ENCODE peak calls at places on chromosomes 13 and 19, in eight cellular contexts. O is PC-9, T is cardiac muscle cell, F is endodermal cell, Y is tibial artery, P is H1, B is IMR-90, I is Peyer's patch. A is an unnamed sample. For H3K36me3 and H3K4me1, the result is how much of the 10 kb centered on the place peaks cover.

GRCh38 chr13:98653471-98653985 is 76.6 kb upstream of the STK24 start:
- DNase-seq in B (peak), O (peak), P (peak), F (peak), I (peak), Y (peak), T (peak), A (peak)

GRCh38 chr19:33684550-33685303 is 63.0 kb downstream of the CHST8 start:
- DNase-seq in F (no peak), I (no peak), T (no peak), Y (no peak), P (no peak), O (no peak), B (no peak), A (no peak)

GRCh38 chr13:80276371-80277289 is 64.3 kb downstream of the SPRY2 start:
- DNase-seq in P (no peak), O (peak), B (peak), Y (no peak), F (no peak), T (no peak), I (no peak), A (no peak)

GRCh38 chr13:99281811-99282263 is 23.7 kb upstream of the GPR18 start:
- DNase-seq in O (no peak), B (no peak), F (no peak), I (peak), T (no peak), P (no peak), Y (peak), A (no peak)

GRCh38 chr13:97179501-97179900 is 42.6 kb upstream of the MBNL2 start:
- DNase-seq in B (no peak), I (no peak), F (no peak), Y (no peak), P (no peak), O (peak), T (no peak), A (peak)

GRCh38 chr19:50573741-50574461 is 5.7 kb upstream of the LRRC4B start:
- DNase-seq in F (no peak), T (no peak), I (no peak), P (no peak), O (no peak), Y (no peak), B (no peak), A (no peak)

GRCh38 chr19:9461938-9462337 is 26.6 kb upstream of the ZNF266 start:
- DNase-seq in B (no peak), F (no peak), Y (no peak), T (no peak), O (no peak), I (no peak), P (no peak), A (no peak)

GRCh38 chr13:113044431-113045114 is 61.0 kb upstream of the F7 start:
- DNase-seq in B (no peak), I (no peak), O (no peak), T (no peak), Y (no peak), F (no peak), P (no peak), A (no peak)

GRCh38 chr13:27721681-27722080 is 70.6 kb upstream of the GSX1 start:
- DNase-seq in B (no peak), T (no peak), P (no peak), F (no peak), I (no peak), Y (no peak), O (no peak), A (no peak)

GRCh38 chr19:1856698-1857603 is 6.4 kb downstream of the KLF16 start:
- DNase-seq in T (peak), O (peak), F (peak), Y (peak), P (peak), I (peak), B (peak), A (no peak)

GRCh38 chr19:35642798-35643254 is 1.3 kb downstream of the ETV2 start:
- DNase-seq in Y (no peak), O (no peak), B (no peak), F (no peak), T (no peak), P (no peak), I (peak), A (no peak)

GRCh38 chr13:111505175-111505777 is 184.8 kb downstream of the TEX29 start:
- DNase-seq in I (no peak), B (no peak), Y (no peak), F (peak), O (no peak), T (peak), P (peak), A (no peak)
- TF ChIP-seq CTCF in I (no peak), B (no peak), Y (no peak), F (peak), O (peak), T (no peak), P (peak), A (peak)

GRCh38 chr19:16516381-16516780 is 20.2 kb downstream of the C19orf44 start:
- DNase-seq in F (no peak), P (no peak), O (no peak), B (no peak), I (no peak), Y (no peak), T (no peak), A (no peak)
- H3K36me3 ChIP-seq in F (under half), P (under half), O (under half), B (half or more), I (half or more), Y (half or more), T (under half), A (under half)

GRCh38 chr13:60066206-60066605 is 97.5 kb downstream of the DIAPH3 start:
- DNase-seq in F (no peak), T (no peak), P (no peak), O (no peak), B (no peak), Y (no peak), I (no peak), A (no peak)

GRCh38 chr13:60061737-60062136 is 102.0 kb downstream of the DIAPH3 start:
- DNase-seq in I (no peak), F (no peak), Y (no peak), B (no peak), P (no peak), O (no peak), T (no peak), A (no peak)

GRCh38 chr13:60062502-60062901 is 101.2 kb downstream of the DIAPH3 start:
- DNase-seq in B (peak), Y (no peak), F (no peak), I (no peak), T (no peak), P (no peak), O (no peak), A (no peak)
- H3K4me1 ChIP-seq in B (under half), Y (under half), F (under half), I (under half), T (under half), P (under half), O (under half), A (under half)

DNA sequence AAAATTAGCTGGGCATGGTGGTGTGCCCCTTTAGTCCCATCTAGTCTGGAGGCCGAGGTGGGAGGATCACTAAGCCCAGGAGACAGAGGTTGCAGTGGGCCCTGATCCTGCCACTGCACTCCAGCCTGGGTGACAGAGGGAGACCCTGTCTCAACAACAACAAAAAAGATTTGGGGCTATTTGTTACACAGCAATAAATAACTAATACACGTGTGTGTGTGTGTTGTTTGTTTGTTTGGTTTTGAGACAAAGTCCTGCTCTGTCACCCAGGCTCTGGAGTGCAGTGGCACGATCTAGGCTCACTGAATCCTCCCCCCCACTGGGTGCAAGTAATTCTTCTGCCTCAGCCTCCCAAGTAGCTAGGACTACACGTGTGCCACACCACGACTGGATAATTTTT is 32.9 kb upstream of the FEM1A start:
- DNase-seq in O (no peak), Y (no peak), B (no peak), P (no peak), F (no peak), I (no peak), T (no peak), A (no peak)
- TF ChIP-seq CTCF in O (no peak), Y (no peak), B (no peak), P (no peak), F (no peak), I (no peak), T (no peak), A (no peak)

GRCh38 chr13:102814025-102814607 is 15.2 kb downstream of the BIVM start:
- DNase-seq in T (no peak), Y (no peak), F (no peak), I (no peak), B (no peak), O (no peak), P (no peak), A (no peak)
- H3K36me3 ChIP-seq in T (under half), Y (under half), F (under half), I (under half), B (under half), O (under half), P (under half), A (under half)

A was measured in Caco-2.